ENCODE peak calls at places on chromosomes 4 and X, in four cellular contexts. P is H9, D is H1, M is mesendoderm. R is an unnamed sample.

GRCh38 chr4:148790691-148791090 is 348.5 kb upstream of the NR3C2 start:
- DNase-seq in P (no peak), D (no peak), M (peak; percentile 57), R (peak; percentile 19)

GRCh38 chr4:2436301-2436700 is 17.5 kb downstream of the CFAP99 start:
- DNase-seq in P (no peak), D (no peak), M (no peak), R (no peak)

GRCh38 chr4:187840814-187841213 is 154.8 kb upstream of the ZFP42 start:
- DNase-seq in P (no peak), D (no peak), M (peak; percentile 20), R (no peak)

GRCh38 chrX:153412746-153413720 is 1.8 kb downstream of the ZFP92 start:
- DNase-seq in P (no peak), D (no peak), M (no peak), R (no peak)

GRCh38 chr4:86451560-86452322 is 91.9 kb upstream of the MAPK10 start:
- DNase-seq in P (no peak), D (no peak), M (peak; percentile 95), R (peak; percentile 27)

GRCh38 chr4:168241953-168242352 is 76.6 kb downstream of the DDX60 start:
- DNase-seq in P (no peak), D (no peak), M (peak; percentile 11), R (no peak)

GRCh38 chr4:101439926-101440325 is 92.6 kb upstream of the PPP3CA start:
- DNase-seq in P (no peak), D (no peak), M (no peak), R (no peak)

GRCh38 chr4:143819029-143819428 is 86.3 kb downstream of the GYPE start:
- DNase-seq in P (no peak), D (no peak), M (no peak), R (peak; percentile 28)

GRCh38 chrX:150482537-150483217 is 85.7 kb upstream of the MTM1 start:
- DNase-seq in P (no peak), D (no peak), M (peak; percentile 61), R (peak; percentile 67)
- H3K27ac ChIP-seq in P (no peak overlapping the region), D (no peak overlapping the region), M (no peak overlapping the region), R (no peak overlapping the region)

GRCh38 chr4:80074059-80074458 is 1.0 kb upstream of the ANTXR2 start:
- DNase-seq in P (no peak), D (no peak), M (no peak), R (no peak)

GRCh38 chr4:80077639-80078038 is 4.6 kb upstream of the ANTXR2 start:
- DNase-seq in P (no peak), D (no peak), M (no peak), R (peak; percentile 9)

GRCh38 chr4:80073362-80074008 is 456 bp upstream of the ANTXR2 start:
- DNase-seq in P (no peak), D (no peak), M (no peak), R (no peak)

GRCh38 chr4:80074651-80075050 is 1.6 kb upstream of the ANTXR2 start:
- DNase-seq in P (no peak), D (no peak), M (no peak), R (no peak)

DNA sequence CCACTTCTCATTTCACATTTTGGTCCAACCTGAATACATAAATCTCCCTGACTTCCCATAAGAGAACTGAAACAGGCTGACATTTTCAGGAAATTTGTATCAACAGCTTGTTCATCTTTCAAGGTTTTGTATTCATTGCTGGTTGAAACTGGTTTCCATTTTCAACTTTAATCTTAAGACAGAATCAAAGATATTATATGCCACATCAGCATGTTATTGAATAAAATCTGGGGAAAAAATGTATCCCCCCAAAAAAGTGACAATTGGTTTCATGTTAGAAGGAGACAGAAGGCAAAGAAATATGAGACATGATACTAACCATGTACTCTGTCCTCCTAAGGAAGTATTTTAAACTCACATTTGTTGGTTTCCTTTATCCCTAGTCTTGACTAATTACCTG is 3.0 kb upstream of the ANTXR2 start:
- DNase-seq in P (no peak), D (no peak), M (no peak), R (no peak)
- H2AK5ac ChIP-seq in P (no peak overlapping the region), D (no peak overlapping the region), M (no peak overlapping the region), R (no peak overlapping the region)

DNA sequence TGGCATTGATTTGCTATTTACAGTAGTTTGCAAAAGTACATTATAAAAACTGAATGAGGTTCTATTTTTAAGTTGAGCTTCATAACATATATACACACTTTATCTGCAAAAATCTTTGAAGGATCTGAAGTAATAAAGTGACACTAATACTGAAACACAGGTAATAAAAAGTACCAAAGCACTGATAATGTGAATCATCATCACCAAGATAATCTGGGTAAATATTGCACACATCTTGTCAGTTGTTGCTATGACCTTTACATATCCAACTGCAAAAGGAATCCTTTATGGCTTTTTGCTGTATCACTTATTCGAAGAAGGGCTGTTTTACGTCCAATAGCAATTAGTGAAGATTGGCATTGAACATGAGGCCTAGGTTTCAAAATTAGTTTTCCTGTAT is 22.6 kb downstream of the TCEAL1 start:
- DNase-seq in P (no peak), D (no peak), M (no peak), R (no peak)
- H3K79me2 ChIP-seq in P (no peaks in the 10 kb centered on the region), D (no peaks in the 10 kb centered on the region), M (no peaks in the 10 kb centered on the region), R (no peaks in the 10 kb centered on the region)

DNA sequence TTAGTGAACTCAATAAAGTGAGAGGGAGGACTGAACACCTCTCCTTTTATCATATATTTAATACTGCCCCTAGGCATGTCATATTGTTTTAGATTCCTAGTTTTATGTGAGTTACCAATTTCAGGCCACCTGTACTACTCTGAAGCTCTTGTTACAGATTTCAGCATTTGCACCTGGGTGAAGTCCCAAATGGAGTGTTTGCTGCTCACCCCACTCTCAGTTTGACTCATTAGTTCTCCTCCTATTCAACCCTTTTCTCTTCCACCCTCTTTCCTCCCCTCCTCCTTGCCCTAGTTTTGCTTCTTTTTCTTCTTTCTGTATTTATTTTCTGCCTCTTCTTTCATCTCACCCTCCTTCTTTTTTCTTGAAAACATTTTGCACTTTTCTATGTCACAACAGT is 1852.2 kb upstream of the IGFBP7 start:
- DNase-seq in P (no peak), D (no peak), M (no peak), R (no peak)
- H3K27ac ChIP-seq in P (no peak overlapping the region), D (no peak overlapping the region), M (no peak overlapping the region), R (no peak overlapping the region)

GRCh38 chr4:37882665-37883296 is 8.1 kb upstream of the TBC1D1 start:
- DNase-seq in P (no peak), D (no peak), M (peak; percentile 17), R (no peak)
- H2AK5ac ChIP-seq in P (no peak overlapping the region), D (no peak overlapping the region), M (no peak overlapping the region), R (no peak overlapping the region)